ENCODE peak calls at places on chromosome 9, in four cellular contexts. A, Y, F and O are unnamed samples.

GRCh38 chr9:120841930-120842684 is 615 bp downstream of the PSMD5 start:
- DNase-seq in A (no peak), Y (peak; percentile 78), F (peak; percentile 16), O (no peak)

GRCh38 chr9:127637322-127637847 is 25.3 kb downstream of the STXBP1 start:
- DNase-seq in A (no peak), Y (no peak), F (peak; percentile 15), O (no peak)

GRCh38 chr9:6894135-6894534 is 136.4 kb downstream of the KDM4C start:
- DNase-seq in A (no peak), Y (no peak), F (no peak), O (no peak)

GRCh38 chr9:110206388-110206787 is 1.6 kb downstream of the C9orf152 start:
- DNase-seq in A (no peak), Y (peak; percentile 45), F (no peak), O (no peak)

GRCh38 chr9:131591845-131592208 is 46.5 kb downstream of the PRRT1B start:
- DNase-seq in A (no peak), Y (no peak), F (no peak), O (no peak)

GRCh38 chr9:116450378-116451139 is 236.5 kb upstream of the TRIM32 start:
- DNase-seq in A (no peak), Y (no peak), F (no peak), O (no peak)

GRCh38 chr9:92711844-92712243 is 41.9 kb upstream of the IPPK start:
- DNase-seq in A (no peak), Y (no peak), F (no peak), O (no peak)

GRCh38 chr9:135080286-135081263 is 6.9 kb upstream of the OLFM1 start:
- DNase-seq in A (no peak), Y (peak; percentile 65), F (peak; percentile 2), O (peak; percentile 45)

GRCh38 chr9:95511232-95511951 is 5.4 kb downstream of the PTCH1 start:
- DNase-seq in A (no peak), Y (peak; percentile 83), F (peak; percentile 67), O (peak; percentile 90)

GRCh38 chr9:91930475-91930874 is 19.6 kb downstream of the ROR2 start:
- DNase-seq in A (no peak), Y (no peak), F (no peak), O (no peak)

GRCh38 chr9:134656334-134657034 is 14.9 kb downstream of the COL5A1 start:
- DNase-seq in A (no peak), Y (no peak), F (no peak), O (peak; percentile 4)

GRCh38 chr9:87557996-87558395 is 60.3 kb downstream of the DAPK1 start:
- DNase-seq in A (no peak), Y (no peak), F (peak; percentile 43), O (no peak)

GRCh38 chr9:121725008-121725795 is 73.8 kb downstream of the DAB2IP start:
- DNase-seq in A (no peak), Y (peak; percentile 97), F (peak; percentile 77), O (no peak)

GRCh38 chr9:18478517-18479361 is 4.8 kb downstream of the ADAMTSL1 start:
- DNase-seq in A (no peak), Y (no peak), F (no peak), O (no peak)

GRCh38 chr9:127380479-127380878 is 16.5 kb upstream of the SLC2A8 start:
- DNase-seq in A (no peak), Y (no peak), F (no peak), O (no peak)

GRCh38 chr9:126784401-126784800 is 20.4 kb upstream of the ZBTB43 start:
- DNase-seq in A (no peak), Y (no peak), F (no peak), O (no peak)

GRCh38 chr9:99825158-99826046 is 3.7 kb downstream of the NR4A3 start:
- DNase-seq in A (no peak), Y (no peak), F (peak; percentile 9), O (peak; percentile 79)

GRCh38 chr9:124222109-124222508 is 35.6 kb upstream of the NEK6 start:
- DNase-seq in A (no peak), Y (no peak), F (no peak), O (peak; percentile 71)

GRCh38 chr9:83154087-83154736 is 91.3 kb upstream of the RASEF start:
- DNase-seq in A (no peak), Y (no peak), F (no peak), O (no peak)

GRCh38 chr9:123322771-123323481 is 33.1 kb upstream of the CRB2 start:
- DNase-seq in A (no peak), Y (no peak), F (peak; percentile 49), O (peak; percentile 86)

GRCh38 chr9:81596671-81597426 is 92.5 kb downstream of the TLE1 start:
- DNase-seq in A (no peak), Y (no peak), F (no peak), O (no peak)

GRCh38 chr9:75133396-75133795 is 45.1 kb downstream of the OSTF1 start:
- DNase-seq in A (no peak), Y (no peak), F (no peak), O (no peak)

GRCh38 chr9:133377721-133378216 is 1.6 kb downstream of the STKLD1 start:
- DNase-seq in A (no peak), Y (no peak), F (no peak), O (no peak)

GRCh38 chr9:88642333-88642732 is 107.4 kb downstream of the NXNL2 start:
- DNase-seq in A (no peak), Y (no peak), F (no peak), O (no peak)

GRCh38 chr9:69174645-69175487 is 789 bp downstream of the TJP2 start:
- DNase-seq in A (peak; percentile 51), Y (no peak), F (peak; percentile 21), O (no peak)

GRCh38 chr9:92974696-92975451 is 27.6 kb downstream of the FGD3 start:
- DNase-seq in A (no peak), Y (no peak), F (no peak), O (peak; percentile 69)

GRCh38 chr9:134700636-134701350 is 59.2 kb downstream of the COL5A1 start:
- DNase-seq in A (no peak), Y (no peak), F (no peak), O (no peak)

GRCh38 chr9:105119166-105119565 is 125.3 kb upstream of the SLC44A1 start:
- DNase-seq in A (no peak), Y (peak; percentile 28), F (no peak), O (no peak)

GRCh38 chr9:80884180-80884579 is 805.2 kb downstream of the TLE1 start:
- DNase-seq in A (no peak), Y (no peak), F (no peak), O (no peak)

GRCh38 chr9:75167281-75167680 is 79.0 kb downstream of the OSTF1 start:
- DNase-seq in A (no peak), Y (no peak), F (no peak), O (no peak)

GRCh38 chr9:38023661-38024035 is 45.4 kb downstream of the SHB start:
- DNase-seq in A (no peak), Y (no peak), F (no peak), O (no peak)

GRCh38 chr9:70412678-70413426 is 1.6 kb downstream of the KLF9 start:
- DNase-seq in A (peak; percentile 36), Y (peak; percentile 93), F (peak; percentile 83), O (peak; percentile 93)

GRCh38 chr9:38211002-38211401 is 142.0 kb upstream of the SHB start:
- DNase-seq in A (no peak), Y (no peak), F (no peak), O (no peak)

GRCh38 chr9:116322521-116322920 is 168.9 kb downstream of the PAPPA start:
- DNase-seq in A (no peak), Y (no peak), F (no peak), O (no peak)

GRCh38 chr9:138047469-138048040 is 170.0 kb downstream of the CACNA1B start:
- DNase-seq in A (no peak), Y (peak; percentile 54), F (no peak), O (no peak)

DNA sequence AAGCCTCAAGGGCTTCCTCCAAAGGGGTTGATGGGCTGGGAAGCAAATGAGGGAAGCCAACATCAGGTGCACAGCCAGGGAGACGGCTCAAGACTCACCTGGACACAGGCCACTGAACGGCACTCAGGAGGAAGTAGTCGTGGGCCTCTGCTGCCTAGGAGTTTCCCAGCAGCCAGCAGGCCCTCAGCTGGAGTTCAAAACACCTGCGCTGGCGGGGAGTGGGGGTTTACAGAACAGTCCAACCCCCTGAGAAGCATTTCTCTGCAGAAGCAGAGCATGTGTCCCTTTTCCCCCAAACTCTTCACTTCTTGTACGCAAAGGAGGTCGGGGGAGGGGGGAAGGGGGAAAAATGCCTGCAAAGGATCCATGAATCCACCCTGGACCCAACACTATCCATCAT is 2.3 kb downstream of the WHRN start:
- DNase-seq in A (no peak), Y (no peak), F (no peak), O (no peak)
- TF ChIP-seq POLR2AphosphoS5 in A (no peak), Y (no peak), F (no peak), O (no peak)

GRCh38 chr9:77475641-77476473 is 172.3 kb downstream of the GNA14 start:
- DNase-seq in A (no peak), Y (no peak), F (no peak), O (no peak)
- TF ChIP-seq POLR2AphosphoS5 in A (no peak), Y (no peak), F (no peak), O (no peak)

GRCh38 chr9:107750741-107751521 is 261.4 kb upstream of the KLF4 start:
- DNase-seq in A (no peak), Y (peak; percentile 92), F (peak; percentile 72), O (no peak)
- TF ChIP-seq POLR2AphosphoS5 in A (no peak), Y (peak; percentile 87), F (peak; percentile 71), O (no peak)

GRCh38 chr9:136545966-136546696 is at the start of gene NOTCH1:
- DNase-seq in A (peak; percentile 96), Y (peak; percentile 96), F (peak; percentile 94), O (peak; percentile 99)

GRCh38 chr9:136545065-136545965 is 533 bp downstream of the NOTCH1 start:
- DNase-seq in A (peak; percentile 51), Y (no peak), F (no peak), O (peak; percentile 93)

GRCh38 chr9:136544549-136545064 is 1.2 kb downstream of the NOTCH1 start:
- DNase-seq in A (peak; percentile 57), Y (no peak), F (peak; percentile 81), O (peak; percentile 95)

GRCh38 chr9:136547508-136548215 is 1.8 kb upstream of the NOTCH1 start:
- DNase-seq in A (no peak), Y (no peak), F (no peak), O (no peak)

DNA sequence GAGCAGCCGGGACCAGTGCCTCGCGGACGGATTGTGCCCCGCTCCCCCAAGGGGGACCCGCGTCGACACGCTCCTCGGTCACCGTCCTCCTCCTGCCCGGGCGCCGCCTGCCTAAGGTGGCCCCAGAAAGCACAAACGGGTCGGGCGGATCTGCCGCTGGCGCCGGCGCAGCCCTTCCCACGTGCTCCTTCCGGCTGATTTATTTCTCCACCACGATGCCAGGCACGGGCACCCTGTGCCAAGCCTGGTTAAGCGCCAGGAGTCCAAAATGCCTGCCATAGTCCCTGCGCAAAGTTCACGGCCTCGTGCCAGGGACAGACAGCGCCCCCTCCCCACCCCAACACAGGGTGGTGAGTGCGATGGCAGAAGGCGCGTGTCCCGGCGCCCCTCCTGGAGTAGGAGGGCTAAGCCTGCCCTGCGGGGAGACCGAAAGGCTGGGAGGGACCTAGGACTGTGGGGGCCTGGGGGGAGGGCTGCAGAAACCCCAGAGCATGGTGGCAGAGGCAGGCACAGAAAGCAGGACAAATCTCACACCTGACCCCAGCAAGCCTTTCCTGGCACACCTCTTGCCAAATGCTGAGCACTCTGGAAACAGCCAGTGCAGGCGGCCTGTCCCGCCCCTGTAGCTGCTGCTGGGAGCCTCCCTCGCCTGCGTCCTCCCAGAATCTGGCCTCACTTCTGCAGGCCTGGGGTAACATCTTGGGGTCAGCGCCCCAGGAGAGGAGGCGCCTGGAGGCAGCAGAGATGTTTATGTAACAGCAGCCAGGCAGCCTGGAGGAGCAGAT is 1.0 kb upstream of the NOTCH1 start:
- DNase-seq in A (no peak), Y (peak; percentile 88), F (peak; percentile 81), O (no peak)
- TF ChIP-seq POLR2AphosphoS5 in A (no peak), Y (no peak), F (peak; percentile 48), O (peak; percentile 72)